ENCODE peak calls at places on chromosomes 7 and 10, in five cellular contexts. P is GM12878, F is K562, W is H1, A is HepG2. N is an unnamed sample.

GRCh38 chr10:76917071-76917470 is 720.5 kb downstream of the KCNMA1 start:
- DNase-seq in F (no peak), P (no peak), A (no peak), W (no peak), N (no peak)

GRCh38 chr10:48448796-48449195 is 142.3 kb downstream of the MAPK8 start:
- DNase-seq in P (no peak), A (no peak), F (no peak), W (no peak), N (no peak)

GRCh38 chr7:20737840-20738448 is 48.7 kb downstream of the SP8 start:
- DNase-seq in F (no peak), P (no peak), A (peak), W (no peak), N (no peak)

GRCh38 chr7:20722941-20723340 is 63.7 kb downstream of the SP8 start:
- DNase-seq in F (no peak), P (no peak), W (no peak), A (no peak), N (no peak)

GRCh38 chr7:6577369-6578113 is at the start of gene ZDHHC4:
- DNase-seq in A (peak), F (peak), P (peak), W (peak), N (peak)

GRCh38 chr7:123749537-123749857 is 694 bp upstream of the WASL start:
- DNase-seq in A (peak), F (peak), W (no peak), P (no peak), N (no peak)

GRCh38 chr7:1114505-1114904 is 26.6 kb downstream of the GPER1 start:
- DNase-seq in A (no peak), P (no peak), F (no peak), W (no peak), N (no peak)

GRCh38 chr10:3747984-3748383 is 37.0 kb downstream of the KLF6 start:
- DNase-seq in A (peak), F (no peak), P (no peak), W (no peak), N (no peak)

GRCh38 chr10:31134303-31134928 is 102.8 kb upstream of the ZNF438 start:
- DNase-seq in W (no peak), F (no peak), P (peak), A (peak), N (no peak)

DNA sequence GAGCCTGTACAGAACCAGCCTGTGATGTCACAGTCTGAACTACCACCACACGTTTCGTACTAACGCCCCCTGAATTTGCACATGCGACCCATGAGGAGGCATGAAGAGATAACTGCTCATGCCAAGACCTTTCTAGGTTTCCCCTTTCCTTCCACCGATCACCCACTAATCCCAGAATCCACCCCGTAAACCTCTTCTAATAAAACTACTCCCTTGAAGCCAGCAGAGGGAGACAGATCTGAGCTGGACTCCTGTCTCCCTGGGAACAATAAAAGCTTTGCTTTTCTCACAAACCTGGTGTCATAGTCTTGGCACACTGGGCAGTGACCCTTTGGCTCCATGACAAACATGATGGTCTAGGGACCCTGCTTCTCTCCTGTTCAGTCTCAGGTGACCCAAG is 144.5 kb downstream of the FRMD4A start:
- DNase-seq in P (no peak), F (peak), A (peak), W (no peak), N (no peak)
- TF ChIP-seq ATF3 in P (no peak), F (no peak), A (no peak), W (no peak), N (no peak)

DNA sequence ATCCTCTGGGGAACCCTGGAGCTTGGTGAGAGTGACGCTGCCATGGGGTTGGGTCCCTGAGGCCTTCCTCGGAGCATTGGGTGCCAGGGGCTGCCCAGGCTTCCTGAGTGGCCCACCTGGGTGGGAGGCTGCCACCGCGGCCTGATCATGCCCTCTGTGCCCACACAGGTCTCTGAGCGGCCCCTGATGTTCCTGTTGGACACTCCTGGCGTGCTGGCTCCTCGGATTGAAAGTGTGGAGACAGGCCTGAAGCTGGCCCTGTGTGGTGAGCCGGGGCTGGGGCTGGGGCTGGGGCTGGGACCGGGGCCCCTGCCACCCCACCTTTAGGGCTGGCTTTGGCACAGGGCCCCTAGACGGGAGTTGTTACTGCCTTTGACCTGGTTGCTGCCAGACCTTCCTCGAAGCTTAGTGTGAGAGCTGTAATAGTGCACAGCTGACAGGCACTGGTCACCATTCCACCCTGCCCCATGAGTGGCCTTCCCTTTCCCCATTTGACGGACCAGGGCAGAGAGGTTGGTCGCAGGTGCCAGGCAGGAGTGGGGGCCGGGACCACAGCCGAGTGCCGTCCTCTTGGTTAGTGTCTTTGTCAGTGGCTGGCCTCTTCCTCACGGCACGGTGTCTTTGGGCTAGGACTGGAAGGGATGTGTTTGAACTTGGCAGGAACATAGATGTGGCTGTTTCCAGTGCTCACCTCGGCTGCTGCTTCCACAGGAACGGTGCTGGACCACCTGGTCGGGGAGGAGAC is 8.2 kb downstream of the MTG1 start:
- DNase-seq in P (no peak), A (no peak), W (no peak), F (no peak), N (no peak)
- TF ChIP-seq ATF2 in P (no peak), A (no peak), W (no peak), F (no peak), N (no peak)

GRCh38 chr10:25363638-25364037 is 188.8 kb downstream of the GPR158 start:
- DNase-seq in W (no peak), P (no peak), A (no peak), F (no peak), N (no peak)
- TF ChIP-seq ATF3 in W (no peak), P (no peak), A (no peak), F (no peak), N (no peak)

GRCh38 chr10:492896-493295 is 196.6 kb downstream of the DIP2C start:
- DNase-seq in A (no peak), P (no peak), F (no peak), W (no peak), N (no peak)
- TF ChIP-seq ATF2 in A (no peak), P (no peak), F (no peak), W (no peak), N (no peak)

GRCh38 chr7:22452142-22452763 is 47.7 kb downstream of the STEAP1B start:
- DNase-seq in A (peak), F (peak), W (peak), P (no peak), N (peak)
- TF ChIP-seq ATF3 in A (no peak), F (no peak), W (no peak), P (no peak), N (no peak)

GRCh38 chr7:132412435-132412834 is 163.8 kb downstream of the PLXNA4 start:
- DNase-seq in A (no peak), F (no peak), P (no peak), W (no peak), N (no peak)
- TF ChIP-seq ATF2 in A (no peak), F (no peak), P (no peak), W (no peak), N (no peak)

GRCh38 chr10:60572511-60573194 is 183.0 kb upstream of the ANK3 start:
- DNase-seq in A (peak), P (no peak), W (peak), F (no peak), N (peak)
- TF ChIP-seq ATF3 in A (no peak), P (no peak), W (no peak), F (no peak), N (no peak)

DNA sequence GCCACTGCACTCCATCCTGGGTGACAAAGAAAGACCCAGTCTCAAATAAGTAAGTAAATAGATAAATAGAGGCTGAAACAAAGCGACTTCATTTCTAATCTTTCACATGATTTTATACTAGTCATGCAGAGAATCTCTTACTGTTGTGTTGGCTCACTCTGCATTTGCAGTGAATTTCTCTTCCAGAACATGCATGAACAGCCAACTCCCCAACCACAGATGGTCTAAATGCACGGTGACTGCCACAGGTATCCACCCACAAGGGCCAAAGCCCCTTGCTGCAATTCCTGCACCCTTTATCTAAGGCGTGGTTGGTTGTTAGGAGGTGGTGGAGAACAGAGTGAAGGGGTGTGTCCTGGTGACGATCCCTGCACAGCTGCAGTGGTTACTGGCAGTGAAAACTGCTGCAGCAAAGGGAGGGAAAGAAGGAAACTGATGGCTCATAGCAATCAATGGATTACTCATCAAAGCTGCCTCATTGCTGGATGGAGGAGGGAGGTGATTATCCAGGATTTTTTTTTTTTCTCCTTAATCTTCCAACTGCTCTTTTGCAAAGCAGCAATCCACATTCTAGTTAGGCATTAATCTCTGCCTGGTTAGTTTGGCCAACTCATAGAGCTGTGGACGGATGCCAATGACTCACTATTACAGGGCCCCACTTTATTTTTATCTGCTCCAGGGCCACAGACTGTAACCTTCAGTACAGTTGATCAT is 50.6 kb downstream of the PRTFDC1 start:
- DNase-seq in F (peak), P (peak), W (no peak), A (peak), N (no peak)
- TF ChIP-seq ATF2 in F (no peak), P (no peak), W (no peak), A (no peak), N (no peak)

DNA sequence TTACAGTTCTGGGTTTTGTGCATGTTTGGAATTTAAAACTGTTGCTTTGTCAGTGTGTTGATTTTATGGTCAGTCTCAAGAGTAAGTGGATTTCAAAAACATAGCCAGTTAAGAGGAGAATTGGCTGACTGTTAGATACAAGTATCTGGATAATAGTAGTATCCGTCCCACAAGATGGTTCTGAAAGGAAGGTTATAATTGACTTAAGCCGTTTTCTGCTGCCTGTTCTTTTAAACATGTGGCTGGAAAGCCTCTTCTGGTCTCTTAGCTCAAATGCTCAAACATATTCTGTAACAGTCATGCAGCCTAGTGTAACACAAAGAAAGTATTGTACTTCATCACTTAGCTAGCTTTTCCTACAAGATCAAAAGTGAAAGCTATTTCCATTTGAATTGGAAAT is 170.8 kb downstream of the POLR1F start:
- DNase-seq in A (no peak), P (no peak), F (no peak), W (no peak), N (no peak)
- TF ChIP-seq ATF3 in A (no peak), P (no peak), F (no peak), W (no peak), N (no peak)